ENCODE peak calls at places on chromosome 6, in five cellular contexts. M is aorta; V is AG04450; K is activated CD4-positive, alpha-beta T cell treated with anti-CD3 and anti-CD28 coated beads, Interleukin-2, amount 50 U/mL, for 1 hour; R is adrenal gland. T is an unnamed sample.

GRCh38 chr6:142088858-142089216 is 43.9 kb upstream of the GJE1 start:
- DNase-seq in M (no peak), V (peak), R (peak), K (no peak), T (no peak)

GRCh38 chr6:142474446-142475289 is 172.9 kb downstream of the ADGRG6 start:
- DNase-seq in V (peak), K (no peak), M (no peak), R (no peak), T (peak)

GRCh38 chr6:75437451-75438185 is 56.0 kb downstream of the FILIP1 start:
- DNase-seq in R (no peak), V (no peak), M (no peak), K (no peak), T (no peak)

GRCh38 chr6:5423251-5423650 is 161.9 kb downstream of the FARS2 start:
- DNase-seq in V (no peak), K (no peak), M (no peak), R (no peak), T (no peak)

GRCh38 chr6:88586371-88587157 is 376.9 kb downstream of the RNGTT start:
- DNase-seq in M (peak), V (no peak), K (no peak), R (peak), T (peak)

GRCh38 chr6:17580518-17581048 is 19.5 kb upstream of the FAM8A1 start:
- DNase-seq in V (no peak), M (peak), K (no peak), R (peak), T (peak)

GRCh38 chr6:53830356-53830755 is 35.6 kb downstream of the LRRC1 start:
- DNase-seq in K (no peak), M (no peak), V (no peak), R (no peak), T (no peak)

GRCh38 chr6:13859871-13860555 is 45.7 kb upstream of the MCUR1 start:
- DNase-seq in M (no peak), V (no peak), R (no peak), K (no peak), T (no peak)

GRCh38 chr6:149463781-149464180 is 21.0 kb downstream of the ZC3H12D start:
- DNase-seq in R (no peak), K (no peak), M (no peak), V (no peak), T (no peak)

GRCh38 chr6:108675226-108676160 is 114.8 kb downstream of the FOXO3 start:
- DNase-seq in M (no peak), K (no peak), R (no peak), V (no peak), T (no peak)

GRCh38 chr6:27502508-27503435 is 29.9 kb upstream of the ZNF184 start:
- DNase-seq in K (peak), V (peak), R (peak), M (peak), T (peak)

GRCh38 chr6:26022166-26022510 is 59.5 kb downstream of the TRIM38 start:
- DNase-seq in V (no peak), R (peak), M (peak), K (peak), T (peak)